ENCODE peak calls at places on chromosomes 12 and 14, in four cellular contexts. B is left cardiac atrium, M is IMR-90, Z is endothelial cell. K is an unnamed sample.

GRCh38 chr14:103141117-103141796 is 18.0 kb downstream of the TNFAIP2 start:
- DNase-seq in B (no peak), M (peak), Z (peak), K (peak)

GRCh38 chr12:112116232-112117060 is 7.9 kb upstream of the NAA25 start:
- DNase-seq in B (peak), M (peak), Z (peak), K (peak)

GRCh38 chr14:51487848-51488247 is 163.9 kb upstream of the FRMD6 start:
- DNase-seq in B (no peak), M (no peak), Z (no peak), K (no peak)

GRCh38 chr12:57983150-57983857 is 41.9 kb downstream of the ATP23 start:
- DNase-seq in B (peak), M (peak), Z (peak), K (peak)

GRCh38 chr12:116962197-116962596 is 51.4 kb downstream of the FBXW8 start:
- DNase-seq in B (no peak), M (no peak), Z (no peak), K (no peak)

GRCh38 chr12:22307811-22308210 is 26.7 kb downstream of the ST8SIA1 start:
- DNase-seq in B (no peak), M (no peak), Z (no peak), K (no peak)

GRCh38 chr12:102849722-102850447 is 67.2 kb downstream of the PAH start:
- DNase-seq in B (no peak), M (no peak), Z (no peak), K (no peak)

GRCh38 chr12:90757957-90758356 is 197.0 kb downstream of the CCER1 start:
- DNase-seq in B (no peak), M (no peak), Z (no peak), K (no peak)

GRCh38 chr12:62933871-62934798 is 815 bp downstream of the PPM1H start:
- DNase-seq in B (peak), M (peak), Z (peak), K (peak)

GRCh38 chr12:65279387-65280112 is 1.1 kb downstream of the MSRB3 start:
- DNase-seq in B (no peak), M (peak), Z (no peak), K (peak)

GRCh38 chr14:71380271-71380670 is 473.0 kb downstream of the PCNX1 start:
- DNase-seq in B (no peak), M (peak), Z (no peak), K (peak)

GRCh38 chr12:62191747-62192485 is 68.3 kb upstream of the USP15 start:
- DNase-seq in B (peak), M (no peak), Z (peak), K (peak)

GRCh38 chr14:98548071-98548686 is 723.8 kb downstream of the BCL11B start:
- DNase-seq in B (no peak), M (no peak), Z (no peak), K (no peak)

GRCh38 chr12:108964391-108965166 is 56.3 kb downstream of the SVOP start:
- DNase-seq in B (no peak), M (no peak), Z (no peak), K (no peak)

GRCh38 chr14:88106377-88106776 is 101.4 kb downstream of the GPR65 start:
- DNase-seq in B (no peak), M (no peak), Z (no peak), K (no peak)

GRCh38 chr14:85247071-85247470 is 282.9 kb upstream of the FLRT2 start:
- DNase-seq in B (no peak), M (no peak), Z (no peak), K (no peak)

GRCh38 chr12:65685514-65685913 is 138.8 kb upstream of the HMGA2 start:
- DNase-seq in B (no peak), M (peak), Z (no peak), K (peak)

GRCh38 chr12:78441737-78442453 is 422.7 kb upstream of the SYT1 start:
- DNase-seq in B (no peak), M (peak), Z (no peak), K (peak)

GRCh38 chr14:54487771-54488170 is 1.0 kb downstream of the GMFB start:
- DNase-seq in B (no peak), M (peak), Z (no peak), K (peak)

GRCh38 chr12:5586201-5586600 is 154.3 kb downstream of the NTF3 start:
- DNase-seq in B (no peak), M (peak), Z (no peak), K (peak)

GRCh38 chr14:56630707-56631106 is 51.1 kb downstream of the TMEM260 start:
- DNase-seq in B (no peak), M (peak), Z (no peak), K (peak)

GRCh38 chr14:20714593-20715250 is 26.2 kb downstream of the ANG start:
- DNase-seq in B (peak), M (peak), Z (no peak), K (peak)

GRCh38 chr12:40632933-40633332 is 59.3 kb upstream of the CNTN1 start:
- DNase-seq in B (no peak), M (no peak), Z (no peak), K (no peak)

GRCh38 chr14:99472937-99473336 is 7.7 kb downstream of the SETD3 start:
- DNase-seq in B (no peak), M (no peak), Z (no peak), K (no peak)

GRCh38 chr12:20653871-20654270 is 41.3 kb upstream of the SLCO1C1 start:
- DNase-seq in B (no peak), M (peak), Z (no peak), K (peak)

GRCh38 chr12:11622774-11623375 is 26.6 kb upstream of the ETV6 start:
- DNase-seq in B (no peak), M (no peak), Z (no peak), K (no peak)

GRCh38 chr12:111443086-111443485 is 37.4 kb downstream of the SH2B3 start:
- DNase-seq in B (no peak), M (no peak), Z (no peak), K (no peak)

GRCh38 chr12:68806488-68807237 is 1.3 kb upstream of the MDM2 start:
- DNase-seq in B (no peak), M (no peak), Z (no peak), K (no peak)

GRCh38 chr12:105920161-105920684 is 218.5 kb downstream of the NUAK1 start:
- DNase-seq in B (peak), M (no peak), Z (no peak), K (peak)

GRCh38 chr14:51302319-51303030 is 62.4 kb downstream of the TMX1 start:
- DNase-seq in B (no peak), M (no peak), Z (no peak), K (peak)

GRCh38 chr12:67477682-67478265 is 170.8 kb upstream of the DYRK2 start:
- DNase-seq in B (no peak), M (no peak), Z (no peak), K (no peak)

GRCh38 chr14:74582910-74583581 is 29.0 kb downstream of the LTBP2 start:
- DNase-seq in B (peak), M (peak), Z (no peak), K (peak)

GRCh38 chr12:105561981-105562726 is 231.7 kb downstream of the C12orf75 start:
- DNase-seq in B (peak), M (peak), Z (no peak), K (peak)

GRCh38 chr12:92827836-92828431 is 101.2 kb downstream of the EEA1 start:
- DNase-seq in B (no peak), M (peak), Z (peak), K (peak)

GRCh38 chr14:105351920-105352871 is 37.6 kb downstream of the PACS2 start:
- DNase-seq in B (peak), M (peak), Z (peak), K (peak)

GRCh38 chr12:26317942-26318565 is 122.7 kb downstream of the SSPN start:
- DNase-seq in B (no peak), M (peak), Z (no peak), K (peak)

GRCh38 chr12:92988622-92989130 is 59.6 kb upstream of the EEA1 start:
- DNase-seq in B (no peak), M (no peak), Z (no peak), K (peak)

GRCh38 chr12:130097798-130098255 is 64.4 kb upstream of the FZD10 start:
- DNase-seq in B (no peak), M (no peak), Z (no peak), K (no peak)

GRCh38 chr12:22333751-22334695 is 484 bp downstream of the ST8SIA1 start:
- DNase-seq in B (peak), M (no peak), Z (peak), K (no peak)